ENCODE peak calls at places on chromosome 16, in nine cellular contexts. R is mucosa of gallbladder; H is stimulated activated CD4-positive, alpha-beta T cell treated with anti-CD3 and anti-CD28 coated beads, Interleukin-2, amount 100 ng/mL, for 48 hours; S is pancreas; M is T follicular helper cell; U is NCI-H1930; A is activated CD4-positive, alpha-beta memory T cell treated with anti-CD3 and anti-CD28 coated beads for 36 hours; O is nephron progenitor cell; Z is GM03348. Y is an unnamed sample.

GRCh38 chr16:67673712-67674580 is 7.3 kb downstream of the C16orf86 start:
- DNase-seq in R (peak), H (no peak), S (no peak), M (no peak), U (no peak), A (no peak), O (no peak), Z (no peak), Y (no peak)

GRCh38 chr16:51839697-51840462 is 688.8 kb upstream of the SALL1 start:
- DNase-seq in R (no peak), H (no peak), S (no peak), M (no peak), U (no peak), A (no peak), O (no peak), Z (no peak), Y (no peak)

GRCh38 chr16:68009157-68009735 is 6.5 kb downstream of the DPEP2NB start:
- DNase-seq in R (no peak), H (no peak), S (no peak), M (no peak), U (no peak), A (no peak), O (no peak), Z (no peak), Y (no peak)

GRCh38 chr16:23842137-23842600 is 6.4 kb downstream of the PRKCB start:
- DNase-seq in R (no peak), H (no peak), S (no peak), M (no peak), U (no peak), A (peak), O (no peak), Z (no peak), Y (no peak)

GRCh38 chr16:26860506-26860905 is 206.2 kb upstream of the C16orf82 start:
- DNase-seq in R (no peak), H (no peak), S (no peak), M (no peak), U (no peak), A (no peak), O (no peak), Z (no peak), Y (no peak)

GRCh38 chr16:11407047-11407982 is 62.1 kb downstream of the RMI2 start:
- DNase-seq in R (peak), H (peak), S (no peak), M (peak), U (peak), A (peak), O (peak), Z (peak), Y (peak)

GRCh38 chr16:58333937-58334336 is 39.1 kb upstream of the PRSS54 start:
- DNase-seq in R (no peak), H (no peak), S (no peak), M (no peak), U (no peak), A (no peak), O (no peak), Z (no peak), Y (no peak)

GRCh38 chr16:29811170-29811895 is 660 bp upstream of the PRRT2 start:
- DNase-seq in R (peak), H (peak), S (peak), M (peak), U (peak), A (peak), O (peak), Z (peak), Y (peak)

GRCh38 chr16:4593069-4593468 is 21.6 kb downstream of the UBALD1 start:
- DNase-seq in R (no peak), H (no peak), S (no peak), M (no peak), U (no peak), A (no peak), O (peak), Z (no peak), Y (no peak)

GRCh38 chr16:75931043-75931442 is 204.8 kb upstream of the CPHXL start:
- DNase-seq in R (no peak), H (no peak), S (no peak), M (no peak), U (no peak), A (no peak), O (no peak), Z (no peak), Y (no peak)

GRCh38 chr16:29820271-29820701 is at the start of gene MVP:
- DNase-seq in R (peak), H (no peak), S (peak), M (no peak), U (no peak), A (peak), O (peak), Z (peak), Y (no peak)

GRCh38 chr16:8866118-8866883 is 2.5 kb downstream of the CARHSP1 start:
- DNase-seq in R (no peak), H (no peak), S (no peak), M (no peak), U (no peak), A (no peak), O (peak), Z (peak), Y (no peak)

GRCh38 chr16:59905628-59906027 is 1171.5 kb upstream of the GOT2 start:
- DNase-seq in R (no peak), H (no peak), S (no peak), M (no peak), U (no peak), A (no peak), O (no peak), Z (peak), Y (peak)

GRCh38 chr16:88065747-88066142 is 114.5 kb downstream of the BANP start:
- DNase-seq in R (no peak), H (no peak), S (peak), M (no peak), U (no peak), A (no peak), O (no peak), Z (no peak), Y (no peak)

GRCh38 chr16:459761-460160 is 34.3 kb downstream of the RAB11FIP3 start:
- DNase-seq in R (no peak), H (no peak), S (no peak), M (no peak), U (no peak), A (no peak), O (no peak), Z (no peak), Y (no peak)

GRCh38 chr16:88088161-88088581 is 136.9 kb downstream of the BANP start:
- DNase-seq in R (no peak), H (no peak), S (no peak), M (no peak), U (no peak), A (no peak), O (no peak), Z (no peak), Y (no peak)